ENCODE peak calls at places on chromosomes 4 and X, in six cellular contexts. W is endothelial cell; K is keratinocyte; D is germinal center; Y is effector CD4-positive, alpha-beta T cell; U is naive thymus-derived CD4-positive, alpha-beta T cell. G is an unnamed sample.

GRCh38 chrX:68114573-68115199 is 318.6 kb downstream of the OPHN1 start:
- DNase-seq in W (no peak), K (no peak), D (no peak), Y (no peak), U (no peak), G (no peak)

GRCh38 chr4:184150102-184150839 is 67.4 kb downstream of the ENPP6 start:
- DNase-seq in W (no peak), K (no peak), D (no peak), Y (no peak), U (no peak), G (no peak)

GRCh38 chr4:135598151-135598550 is 1396.6 kb upstream of the PABPC4L start:
- DNase-seq in W (no peak), K (no peak), D (no peak), Y (no peak), U (no peak), G (no peak)

GRCh38 chr4:106315476-106315967 is 487 bp downstream of the TBCK start:
- DNase-seq in W (no peak), K (peak), D (peak), Y (peak), U (peak), G (no peak)

GRCh38 chr4:16867827-16868226 is 30.6 kb downstream of the LDB2 start:
- DNase-seq in W (no peak), K (no peak), D (no peak), Y (no peak), U (no peak), G (no peak)

GRCh38 chr4:176538217-176538925 is 218.6 kb downstream of the SPCS3 start:
- DNase-seq in W (no peak), K (peak), D (no peak), Y (no peak), U (no peak), G (no peak)

GRCh38 chrX:14267224-14267623 is 237.5 kb upstream of the GEMIN8 start:
- DNase-seq in W (no peak), K (no peak), D (no peak), Y (no peak), U (no peak), G (no peak)

GRCh38 chr4:183846951-183847350 is 58.2 kb upstream of the STOX2 start:
- DNase-seq in W (no peak), K (no peak), D (no peak), Y (no peak), U (no peak), G (no peak)

GRCh38 chr4:60201052-60201673 is 999.0 kb upstream of the ADGRL3 start:
- DNase-seq in W (peak), K (no peak), D (peak), Y (no peak), U (no peak), G (peak)

GRCh38 chrX:28988246-28988645 is 401.0 kb downstream of the IL1RAPL1 start:
- DNase-seq in W (no peak), K (no peak), D (no peak), Y (no peak), U (no peak), G (no peak)

GRCh38 chr4:20895988-20896387 is 195.7 kb downstream of the PACRGL start:
- DNase-seq in W (no peak), K (no peak), D (no peak), Y (no peak), U (no peak), G (no peak)

GRCh38 chr4:42786350-42787070 is 106.0 kb upstream of the GRXCR1 start:
- DNase-seq in W (no peak), K (no peak), D (no peak), Y (no peak), U (no peak), G (no peak)

GRCh38 chr4:88291003-88291402 is 6.6 kb upstream of the PPM1K start:
- DNase-seq in W (no peak), K (no peak), D (no peak), Y (no peak), U (no peak), G (peak)

GRCh38 chr4:113467581-113467980 is 294.0 kb downstream of the CAMK2D start:
- DNase-seq in W (no peak), K (no peak), D (no peak), Y (no peak), U (no peak), G (no peak)

GRCh38 chr4:95204873-95205272 is 343.9 kb downstream of the UNC5C start:
- DNase-seq in W (no peak), K (no peak), D (no peak), Y (no peak), U (no peak), G (no peak)

GRCh38 chrX:34578237-34578636 is 78.8 kb downstream of the TMEM47 start:
- DNase-seq in W (no peak), K (no peak), D (no peak), Y (no peak), U (no peak), G (peak)

GRCh38 chrX:41233988-41234387 is 100.0 kb upstream of the DDX3X start:
- DNase-seq in W (no peak), K (no peak), D (no peak), Y (no peak), U (no peak), G (no peak)

GRCh38 chrX:53440101-53440500 is 5.9 kb upstream of the HSD17B10 start:
- DNase-seq in W (no peak), K (no peak), D (no peak), Y (no peak), U (no peak), G (no peak)

GRCh38 chrX:24999501-24999900 is 16.3 kb downstream of the ARX start:
- DNase-seq in W (no peak), K (no peak), D (no peak), Y (no peak), U (no peak), G (no peak)

GRCh38 chr4:153939570-153939969 is 150.7 kb upstream of the SFRP2 start:
- DNase-seq in W (no peak), K (no peak), D (no peak), Y (no peak), U (no peak), G (no peak)

GRCh38 chr4:2813446-2814405 is 20.8 kb downstream of the SH3BP2 start:
- DNase-seq in W (no peak), K (no peak), D (no peak), Y (no peak), U (no peak), G (no peak)

GRCh38 chr4:55123791-55124190 is 1.6 kb downstream of the KDR start:
- DNase-seq in W (no peak), K (no peak), D (no peak), Y (no peak), U (no peak), G (no peak)

GRCh38 chrX:130079824-130080406 is 30.4 kb downstream of the ELF4 start:
- DNase-seq in W (peak), K (no peak), D (peak), Y (peak), U (peak), G (peak)

G was measured in T47D.